ENCODE peak calls at places on chromosomes 2 and 18, in six cellular contexts. One of them, this sample, is unnamed.

GRCh38 chr2:131519466-131519865 is 8.2 kb upstream of the CCDC74A start:
- DNase-seq in foreskin fibroblast: no peak
- DNase-seq in neural progenitor cell: no peak
- DNase-seq in CD4-positive, alpha-beta T cell: no peak
- DNase-seq in NB4: no peak
- DNase-seq in cardiac muscle cell: no peak
- DNase-seq in this sample: no peak

GRCh38 chr18:61893304-61893970 is 630 bp upstream of the RNF152 start:
- DNase-seq in neural progenitor cell: peak; percentile 81
- DNase-seq in CD4-positive, alpha-beta T cell: no peak
- DNase-seq in foreskin fibroblast: peak; percentile 66
- DNase-seq in cardiac muscle cell: peak; percentile 77
- DNase-seq in NB4: peak; percentile 14
- DNase-seq in this sample: peak; percentile 20

GRCh38 chr2:599601-600000 is 77.6 kb downstream of the TMEM18 start:
- DNase-seq in cardiac muscle cell: no peak
- DNase-seq in NB4: no peak
- DNase-seq in neural progenitor cell: no peak
- DNase-seq in foreskin fibroblast: no peak
- DNase-seq in CD4-positive, alpha-beta T cell: no peak
- DNase-seq in this sample: no peak

GRCh38 chr2:233982421-233983121 is 65.4 kb downstream of the TRPM8 start:
- DNase-seq in cardiac muscle cell: no peak
- DNase-seq in neural progenitor cell: no peak
- DNase-seq in NB4: no peak
- DNase-seq in foreskin fibroblast: peak; percentile 91
- DNase-seq in CD4-positive, alpha-beta T cell: no peak
- DNase-seq in this sample: no peak

GRCh38 chr18:77271720-77272481 is 22.3 kb downstream of the GALR1 start:
- DNase-seq in neural progenitor cell: no peak
- DNase-seq in NB4: no peak
- DNase-seq in cardiac muscle cell: no peak
- DNase-seq in CD4-positive, alpha-beta T cell: no peak
- DNase-seq in foreskin fibroblast: no peak
- DNase-seq in this sample: no peak

GRCh38 chr18:79863161-79863945 is 65.6 kb downstream of the KCNG2 start:
- DNase-seq in CD4-positive, alpha-beta T cell: no peak
- DNase-seq in neural progenitor cell: no peak
- DNase-seq in cardiac muscle cell: no peak
- DNase-seq in foreskin fibroblast: no peak
- DNase-seq in NB4: no peak
- DNase-seq in this sample: no peak

GRCh38 chr2:181916726-181917377 is 25.3 kb downstream of the ITPRID2 start:
- DNase-seq in NB4: no peak
- DNase-seq in foreskin fibroblast: no peak
- DNase-seq in neural progenitor cell: no peak
- DNase-seq in cardiac muscle cell: no peak
- DNase-seq in CD4-positive, alpha-beta T cell: no peak
- DNase-seq in this sample: no peak

GRCh38 chr2:108297436-108298141 is 8.9 kb downstream of the SULT1C2 start:
- DNase-seq in cardiac muscle cell: no peak
- DNase-seq in NB4: no peak
- DNase-seq in foreskin fibroblast: peak; percentile 12
- DNase-seq in neural progenitor cell: no peak
- DNase-seq in CD4-positive, alpha-beta T cell: no peak
- DNase-seq in this sample: no peak

GRCh38 chr2:47041891-47042684 is 113.0 kb downstream of the STPG4 start:
- DNase-seq in NB4: no peak
- DNase-seq in cardiac muscle cell: no peak
- DNase-seq in CD4-positive, alpha-beta T cell: no peak
- DNase-seq in neural progenitor cell: no peak
- DNase-seq in foreskin fibroblast: no peak
- DNase-seq in this sample: no peak

GRCh38 chr2:134194519-134194918 is 59.4 kb upstream of the MGAT5 start:
- DNase-seq in NB4: no peak
- DNase-seq in foreskin fibroblast: no peak
- DNase-seq in cardiac muscle cell: no peak
- DNase-seq in neural progenitor cell: no peak
- DNase-seq in CD4-positive, alpha-beta T cell: no peak
- DNase-seq in this sample: no peak

GRCh38 chr2:43269706-43270105 is 43.3 kb upstream of the ZFP36L2 start:
- DNase-seq in neural progenitor cell: no peak
- DNase-seq in NB4: no peak
- DNase-seq in CD4-positive, alpha-beta T cell: no peak
- DNase-seq in cardiac muscle cell: peak; percentile 49
- DNase-seq in foreskin fibroblast: peak; percentile 93
- DNase-seq in this sample: no peak

GRCh38 chr18:70491734-70492348 is 203.0 kb downstream of the SOCS6 start:
- DNase-seq in NB4: peak; percentile 75
- DNase-seq in CD4-positive, alpha-beta T cell: peak; percentile 11
- DNase-seq in foreskin fibroblast: peak; percentile 8
- DNase-seq in neural progenitor cell: peak; percentile 81
- DNase-seq in cardiac muscle cell: peak; percentile 70
- DNase-seq in this sample: no peak

GRCh38 chr2:54041135-54041534 is 70.3 kb upstream of the PSME4 start:
- DNase-seq in neural progenitor cell: no peak
- DNase-seq in foreskin fibroblast: no peak
- DNase-seq in NB4: no peak
- DNase-seq in CD4-positive, alpha-beta T cell: no peak
- DNase-seq in cardiac muscle cell: no peak
- DNase-seq in this sample: peak; percentile 34

GRCh38 chr18:78984941-78985784 is 5.5 kb downstream of the SALL3 start:
- DNase-seq in neural progenitor cell: peak; percentile 82
- DNase-seq in foreskin fibroblast: no peak
- DNase-seq in NB4: peak; percentile 51
- DNase-seq in cardiac muscle cell: peak; percentile 73
- DNase-seq in CD4-positive, alpha-beta T cell: no peak
- DNase-seq in this sample: no peak

GRCh38 chr2:55232863-55233657 is 572 bp downstream of the RPS27A start:
- DNase-seq in cardiac muscle cell: peak; percentile 37
- DNase-seq in neural progenitor cell: peak; percentile 34
- DNase-seq in CD4-positive, alpha-beta T cell: peak; percentile 46
- DNase-seq in foreskin fibroblast: no peak
- DNase-seq in NB4: peak; percentile 50
- DNase-seq in this sample: peak; percentile 67

GRCh38 chr2:52629531-52629930 is 1138.1 kb upstream of the CHAC2 start:
- DNase-seq in cardiac muscle cell: no peak
- DNase-seq in CD4-positive, alpha-beta T cell: no peak
- DNase-seq in neural progenitor cell: no peak
- DNase-seq in NB4: no peak
- DNase-seq in foreskin fibroblast: no peak
- DNase-seq in this sample: no peak

GRCh38 chr18:48983793-48984437 is 33.1 kb upstream of the SMAD7 start:
- DNase-seq in neural progenitor cell: no peak
- DNase-seq in cardiac muscle cell: peak; percentile 70
- DNase-seq in NB4: peak; percentile 33
- DNase-seq in foreskin fibroblast: no peak
- DNase-seq in CD4-positive, alpha-beta T cell: no peak
- DNase-seq in this sample: no peak

GRCh38 chr2:100200985-100201384 is 58.6 kb upstream of the AFF3 start:
- DNase-seq in cardiac muscle cell: no peak
- DNase-seq in neural progenitor cell: no peak
- DNase-seq in foreskin fibroblast: peak; percentile 9
- DNase-seq in NB4: no peak
- DNase-seq in CD4-positive, alpha-beta T cell: no peak
- DNase-seq in this sample: no peak

DNA sequence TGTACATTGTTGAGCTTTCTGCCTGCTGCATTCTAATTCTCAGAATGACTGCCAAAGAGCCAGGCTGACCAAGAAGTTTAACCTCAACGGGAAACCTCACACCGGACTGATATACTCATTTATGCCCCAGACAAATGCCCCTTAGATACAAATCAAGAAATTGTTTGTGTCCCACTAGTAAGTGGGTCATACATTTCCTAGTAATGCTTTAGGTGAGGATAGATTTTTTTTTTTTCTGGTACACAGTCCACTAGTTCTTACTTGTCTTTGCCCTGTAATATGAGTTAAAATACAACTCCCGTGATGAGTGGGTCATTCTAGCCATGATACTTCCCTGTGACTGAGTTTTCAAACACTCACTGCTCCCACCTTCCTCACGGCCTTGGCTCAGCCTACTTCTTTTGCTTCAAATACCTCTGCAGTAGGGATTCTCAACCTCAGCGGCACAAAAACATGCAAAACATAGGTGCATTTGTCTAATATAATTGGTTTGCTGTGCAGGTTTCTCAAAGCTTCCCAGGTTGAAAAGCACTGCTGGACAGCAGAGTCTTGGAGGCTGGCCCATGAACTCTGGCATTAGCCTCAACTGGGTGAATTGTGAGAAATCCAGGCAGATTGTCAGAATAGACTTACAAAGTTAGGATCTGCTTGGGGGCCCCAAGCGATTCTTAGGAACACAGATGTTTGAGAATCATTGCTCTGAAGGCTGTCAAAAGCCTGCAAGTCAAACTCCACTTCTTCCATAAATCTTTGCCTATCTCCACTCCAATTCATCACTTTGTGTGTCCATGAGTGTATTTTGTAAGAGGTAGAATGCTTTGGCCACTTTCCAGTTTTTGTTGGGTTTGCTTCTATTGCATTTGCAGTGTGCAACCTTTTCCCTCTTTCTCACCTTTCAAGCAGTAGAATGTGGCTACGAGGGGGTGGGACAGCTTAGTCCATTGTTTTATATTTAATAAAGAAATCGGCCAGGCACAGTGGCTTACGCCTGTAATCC is 35.5 kb downstream of the TGIF1 start:
- DNase-seq in neural progenitor cell: no peak
- DNase-seq in foreskin fibroblast: no peak
- DNase-seq in NB4: no peak
- DNase-seq in CD4-positive, alpha-beta T cell: no peak
- DNase-seq in cardiac muscle cell: no peak
- DNase-seq in this sample: no peak
- TF ChIP-seq CTCF in neural progenitor cell: no peak
- TF ChIP-seq CTCF in foreskin fibroblast: no peak
- TF ChIP-seq CTCF in NB4: no peak
- TF ChIP-seq CTCF in CD4-positive, alpha-beta T cell: no peak
- TF ChIP-seq CTCF in cardiac muscle cell: no peak
- TF ChIP-seq CTCF in this sample: no peak

GRCh38 chr2:59584958-59585357 is 968.5 kb downstream of the BCL11A start:
- DNase-seq in CD4-positive, alpha-beta T cell: no peak
- DNase-seq in cardiac muscle cell: peak; percentile 56
- DNase-seq in foreskin fibroblast: no peak
- DNase-seq in neural progenitor cell: peak; percentile 58
- DNase-seq in NB4: peak; percentile 50
- DNase-seq in this sample: no peak
- TF ChIP-seq CTCF in CD4-positive, alpha-beta T cell: no peak
- TF ChIP-seq CTCF in cardiac muscle cell: no peak
- TF ChIP-seq CTCF in foreskin fibroblast: no peak
- TF ChIP-seq CTCF in neural progenitor cell: peak; percentile 60
- TF ChIP-seq CTCF in NB4: peak; percentile 48
- TF ChIP-seq CTCF in this sample: no peak

GRCh38 chr2:222582931-222583330 is 73.0 kb downstream of the FARSB start:
- DNase-seq in foreskin fibroblast: no peak
- DNase-seq in cardiac muscle cell: no peak
- DNase-seq in NB4: peak; percentile 38
- DNase-seq in CD4-positive, alpha-beta T cell: no peak
- DNase-seq in neural progenitor cell: no peak
- DNase-seq in this sample: no peak
- TF ChIP-seq CTCF in foreskin fibroblast: peak; percentile 9
- TF ChIP-seq CTCF in cardiac muscle cell: no peak
- TF ChIP-seq CTCF in NB4: peak; percentile 13
- TF ChIP-seq CTCF in CD4-positive, alpha-beta T cell: no peak
- TF ChIP-seq CTCF in neural progenitor cell: peak; percentile 37
- TF ChIP-seq CTCF in this sample: no peak

DNA sequence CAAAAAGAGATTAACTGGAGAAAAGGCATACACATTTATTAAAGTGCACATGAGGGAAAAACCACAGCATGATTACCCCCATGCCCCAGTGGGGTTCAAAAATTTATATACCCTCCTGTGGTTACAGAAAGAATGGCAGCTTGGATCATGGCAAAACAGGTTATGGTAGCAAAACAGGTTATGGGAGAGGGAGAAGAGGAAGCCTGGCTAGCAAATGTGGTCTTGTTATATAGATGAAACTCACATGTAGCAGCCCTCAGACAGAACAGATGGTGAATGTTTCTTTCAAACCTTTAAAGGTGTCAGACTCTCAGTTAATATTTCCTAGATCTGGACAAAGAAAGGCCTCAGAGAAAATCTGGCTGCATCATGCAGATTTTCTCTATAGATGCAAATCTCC is 178.2 kb upstream of the ZC3H15 start:
- DNase-seq in neural progenitor cell: no peak
- DNase-seq in NB4: no peak
- DNase-seq in foreskin fibroblast: no peak
- DNase-seq in CD4-positive, alpha-beta T cell: no peak
- DNase-seq in cardiac muscle cell: no peak
- DNase-seq in this sample: no peak
- TF ChIP-seq CTCF in neural progenitor cell: peak; percentile 7
- TF ChIP-seq CTCF in NB4: no peak
- TF ChIP-seq CTCF in foreskin fibroblast: no peak
- TF ChIP-seq CTCF in CD4-positive, alpha-beta T cell: no peak
- TF ChIP-seq CTCF in cardiac muscle cell: no peak
- TF ChIP-seq CTCF in this sample: no peak

GRCh38 chr18:37282386-37283037 is 283.1 kb downstream of the CELF4 start:
- DNase-seq in NB4: peak; percentile 9
- DNase-seq in foreskin fibroblast: no peak
- DNase-seq in CD4-positive, alpha-beta T cell: no peak
- DNase-seq in neural progenitor cell: peak; percentile 49
- DNase-seq in cardiac muscle cell: peak; percentile 10
- DNase-seq in this sample: no peak
- TF ChIP-seq CTCF in NB4: peak; percentile 64
- TF ChIP-seq CTCF in foreskin fibroblast: peak; percentile 39
- TF ChIP-seq CTCF in CD4-positive, alpha-beta T cell: no peak
- TF ChIP-seq CTCF in neural progenitor cell: peak; percentile 65
- TF ChIP-seq CTCF in cardiac muscle cell: peak; percentile 56
- TF ChIP-seq CTCF in this sample: no peak

DNA sequence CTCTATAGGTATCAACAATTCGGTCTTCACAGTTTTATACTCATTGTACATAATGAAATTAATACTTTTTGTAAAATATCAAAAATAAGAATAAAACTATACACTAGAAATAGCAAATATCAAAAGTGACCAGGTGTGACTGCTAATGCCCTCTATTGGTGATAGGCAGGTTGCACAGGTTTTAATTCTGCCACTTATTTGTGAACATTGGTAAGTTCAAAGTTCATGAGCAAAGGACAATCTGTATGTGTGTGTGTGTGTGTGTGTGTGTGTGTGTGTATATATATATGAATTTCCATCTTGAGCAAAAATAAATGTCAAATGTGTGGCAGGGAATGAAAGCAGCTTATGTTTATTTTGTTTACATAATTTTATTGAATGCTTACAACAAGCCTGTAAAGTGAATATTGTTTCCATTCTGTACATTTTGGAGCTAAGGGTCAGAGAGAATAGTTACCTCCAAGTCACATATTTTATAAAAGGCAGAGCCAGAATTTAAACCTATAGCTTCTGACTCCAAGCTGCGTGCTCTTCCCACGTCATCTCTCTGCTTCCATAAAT is 537.4 kb downstream of the CPS1 start:
- DNase-seq in NB4: peak; percentile 16
- DNase-seq in cardiac muscle cell: peak; percentile 15
- DNase-seq in CD4-positive, alpha-beta T cell: no peak
- DNase-seq in neural progenitor cell: no peak
- DNase-seq in foreskin fibroblast: no peak
- DNase-seq in this sample: no peak
- TF ChIP-seq CTCF in NB4: peak; percentile 31
- TF ChIP-seq CTCF in cardiac muscle cell: peak; percentile 25
- TF ChIP-seq CTCF in CD4-positive, alpha-beta T cell: no peak
- TF ChIP-seq CTCF in neural progenitor cell: peak; percentile 49
- TF ChIP-seq CTCF in foreskin fibroblast: peak; percentile 4
- TF ChIP-seq CTCF in this sample: no peak

This sample was measured in natural killer cell.